ENCODE peak calls at places on chromosomes 3 and 15, in six cellular contexts. I is substantia nigra, G is HL-60, B is GM23248, W is fibroblast of lung, K is Panc1. X is an unnamed sample.

GRCh38 chr3:70970952-70971351 is 612.6 kb downstream of the FOXP1 start:
- DNase-seq in I (no peak), K (no peak), W (no peak), G (no peak), B (no peak), X (no peak)

GRCh38 chr3:156983559-156983958 is 157.4 kb downstream of the LEKR1 start:
- DNase-seq in W (no peak), B (no peak), K (no peak), I (no peak), G (no peak), X (no peak)

GRCh38 chr15:80159811-80160569 is 7.2 kb downstream of the FAH start:
- DNase-seq in B (peak), I (no peak), G (no peak), W (peak), K (no peak), X (no peak)

GRCh38 chr3:154862265-154862664 is 217.9 kb upstream of the MME start:
- DNase-seq in K (no peak), W (peak), I (no peak), B (peak), G (no peak), X (no peak)

GRCh38 chr15:97993310-97993738 is 32.8 kb downstream of the ARRDC4 start:
- DNase-seq in K (no peak), B (peak), I (no peak), G (no peak), W (peak), X (no peak)

GRCh38 chr3:7333125-7333524 is 472.2 kb downstream of the GRM7 start:
- DNase-seq in B (no peak), W (no peak), K (no peak), I (no peak), G (no peak), X (no peak)

GRCh38 chr15:34179257-34179656 is 30.6 kb downstream of the KATNBL1 start:
- DNase-seq in K (no peak), I (no peak), G (no peak), B (no peak), W (no peak), X (no peak)

GRCh38 chr3:72369681-72370080 is 478.6 kb downstream of the SHQ1 start:
- DNase-seq in W (no peak), K (no peak), I (no peak), B (no peak), G (no peak), X (no peak)

GRCh38 chr3:49700453-49701128 is 11.2 kb downstream of the RNF123 start:
- DNase-seq in W (no peak), G (no peak), I (no peak), K (no peak), B (no peak), X (no peak)

GRCh38 chr15:35481064-35481463 is 64.9 kb downstream of the DPH6 start:
- DNase-seq in G (no peak), K (no peak), I (no peak), W (no peak), B (no peak), X (no peak)

GRCh38 chr3:28476194-28476593 is 127.6 kb upstream of the AZI2 start:
- DNase-seq in G (no peak), I (no peak), W (peak), B (peak), K (no peak), X (no peak)

GRCh38 chr3:138355071-138355470 is 6.7 kb downstream of the MRAS start:
- DNase-seq in G (no peak), B (no peak), K (no peak), I (no peak), W (no peak), X (no peak)

GRCh38 chr3:159158213-159158612 is 356.4 kb downstream of the MFSD1 start:
- DNase-seq in W (peak), K (no peak), G (no peak), I (no peak), B (no peak), X (no peak)

GRCh38 chr3:105259505-105259904 is 107.2 kb upstream of the ALCAM start:
- DNase-seq in G (no peak), I (no peak), K (no peak), W (no peak), B (no peak), X (no peak)

GRCh38 chr3:32334675-32335074 is 57.0 kb upstream of the CMTM7 start:
- DNase-seq in I (no peak), W (no peak), G (no peak), B (no peak), K (no peak), X (no peak)

GRCh38 chr15:74122403-74123130 is 7.8 kb upstream of the ISLR2 start:
- DNase-seq in I (no peak), W (no peak), B (no peak), G (no peak), K (no peak), X (no peak)

GRCh38 chr15:89136818-89137772 is 48.8 kb downstream of the ABHD2 start:
- DNase-seq in I (no peak), B (peak), W (no peak), G (no peak), K (no peak), X (no peak)

GRCh38 chr3:18512007-18512406 is 86.9 kb upstream of the SATB1 start:
- DNase-seq in K (no peak), W (no peak), I (no peak), B (no peak), G (peak), X (no peak)

GRCh38 chr15:101521563-101521962 is 32.1 kb upstream of the PCSK6 start:
- DNase-seq in G (peak), W (no peak), I (no peak), K (no peak), B (no peak), X (no peak)

GRCh38 chr3:145780301-145780700 is 380.7 kb downstream of the PLOD2 start:
- DNase-seq in B (no peak), G (no peak), W (peak), K (no peak), I (no peak), X (no peak)

GRCh38 chr15:29917600-29918597 is 95.6 kb upstream of the TJP1 start:
- DNase-seq in W (peak), K (no peak), I (no peak), G (no peak), B (peak), X (no peak)
- H3K27ac ChIP-seq in W (no peak), K (no peak), I (no peak), G (no peak), B (no peak), X (peak)

GRCh38 chr3:48465531-48466378 is 19.2 kb downstream of the ATRIP start:
- DNase-seq in K (peak), W (peak), B (peak), G (peak), I (peak), X (peak)
- H3K27ac ChIP-seq in K (peak), W (peak), B (peak), G (peak), I (peak), X (peak)

GRCh38 chr15:99507732-99508571 is 57.8 kb upstream of the MEF2A start:
- DNase-seq in W (peak), B (peak), I (no peak), G (no peak), K (no peak), X (no peak)

GRCh38 chr15:99504071-99504822 is 61.5 kb upstream of the MEF2A start:
- DNase-seq in G (peak), I (no peak), K (no peak), B (no peak), W (no peak), X (no peak)

GRCh38 chr15:99507016-99507731 is 58.6 kb upstream of the MEF2A start:
- DNase-seq in K (no peak), G (no peak), B (peak), W (peak), I (no peak), X (no peak)

GRCh38 chr15:99504823-99505551 is 60.8 kb upstream of the MEF2A start:
- DNase-seq in G (no peak), B (peak), I (no peak), K (no peak), W (peak), X (no peak)

GRCh38 chr15:99506399-99506798 is 59.4 kb upstream of the MEF2A start:
- DNase-seq in G (no peak), K (no peak), W (no peak), B (no peak), I (no peak), X (no peak)
- H3K27ac ChIP-seq in G (no peak), K (no peak), W (no peak), B (no peak), I (no peak), X (no peak)

GRCh38 chr3:100613721-100614390 is 4.5 kb downstream of the ADGRG7 start:
- DNase-seq in W (no peak), G (no peak), K (no peak), B (no peak), I (no peak), X (no peak)

GRCh38 chr3:100609963-100610362 is 562 bp downstream of the ADGRG7 start:
- DNase-seq in G (no peak), B (no peak), W (no peak), I (no peak), K (no peak), X (no peak)

GRCh38 chr3:100611221-100611620 is 1.8 kb downstream of the ADGRG7 start:
- DNase-seq in K (no peak), B (no peak), G (no peak), W (no peak), I (no peak), X (no peak)

GRCh38 chr3:100615684-100616083 is 6.3 kb downstream of the ADGRG7 start:
- DNase-seq in B (peak), G (no peak), K (no peak), I (no peak), W (peak), X (no peak)

DNA sequence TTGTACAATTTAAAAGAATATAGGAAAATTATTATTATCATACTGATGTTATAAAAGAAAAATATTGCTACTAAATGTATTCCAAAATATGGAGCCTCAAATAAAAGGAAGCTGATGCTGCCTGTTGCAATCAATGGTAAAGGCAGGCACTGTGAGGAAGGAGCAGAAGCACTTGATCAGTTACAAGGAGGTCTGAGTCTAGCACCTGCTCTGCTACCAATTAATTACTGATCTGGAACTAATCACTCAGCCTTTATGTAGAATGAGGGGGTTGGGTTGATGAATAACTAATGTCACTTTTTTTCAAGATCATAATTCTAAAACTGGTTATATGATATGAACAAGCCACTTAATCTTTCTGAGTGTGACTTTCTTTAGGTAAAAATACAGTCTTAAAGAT is 5.5 kb downstream of the ADGRG7 start:
- DNase-seq in G (no peak), K (no peak), W (no peak), I (no peak), B (no peak), X (no peak)
- H3K27ac ChIP-seq in G (no peak), K (no peak), W (no peak), I (no peak), B (no peak), X (no peak)

DNA sequence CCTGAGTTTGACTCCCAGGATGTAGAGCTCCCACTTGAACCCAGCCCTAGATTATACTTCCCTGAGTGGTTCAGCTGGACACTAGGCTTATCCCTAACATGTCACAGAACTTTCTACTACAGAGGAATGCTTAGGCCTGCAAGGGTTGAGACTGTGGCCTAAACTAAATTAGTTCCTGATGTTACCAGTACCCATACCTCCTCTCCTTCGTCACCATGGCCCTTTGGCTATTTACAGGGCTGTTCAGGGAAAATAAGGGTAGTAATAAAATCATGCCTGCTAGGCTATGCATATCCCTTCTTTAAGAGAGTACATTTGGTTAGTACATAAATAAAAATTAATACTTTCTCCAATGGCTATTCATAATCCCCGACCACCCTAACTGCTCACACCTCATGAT is 356.4 kb upstream of the RASGRP1 start:
- DNase-seq in W (no peak), I (no peak), G (no peak), B (no peak), K (no peak), X (no peak)
- H3K27ac ChIP-seq in W (no peak), I (no peak), G (no peak), B (no peak), K (no peak), X (no peak)

GRCh38 chr3:30174357-30174756 is 432.0 kb upstream of the TGFBR2 start:
- DNase-seq in K (no peak), I (no peak), W (no peak), B (no peak), G (no peak), X (no peak)
- H3K27ac ChIP-seq in K (no peak), I (no peak), W (no peak), B (no peak), G (no peak), X (no peak)

DNA sequence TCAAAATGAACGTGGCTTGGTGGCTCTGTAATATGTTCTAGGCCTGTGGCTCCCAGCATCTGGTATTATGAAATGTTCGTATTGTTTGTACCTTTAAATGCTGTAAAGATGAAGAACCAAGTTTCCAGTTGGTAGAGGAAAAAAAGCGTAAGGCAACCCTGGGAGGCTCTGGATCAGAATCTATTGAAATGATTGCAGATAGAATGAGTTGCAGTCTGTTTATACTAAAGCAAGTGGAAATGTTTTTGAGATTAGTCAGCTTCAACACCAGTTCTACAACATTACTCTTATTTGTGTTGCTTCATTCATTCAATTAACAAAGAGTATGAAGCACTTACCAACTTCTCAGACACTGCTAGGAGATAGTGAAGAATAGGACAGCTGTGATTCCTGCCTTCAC is 5.3 kb downstream of the ARL6IP5 start:
- DNase-seq in K (no peak), I (no peak), G (no peak), W (peak), B (peak), X (no peak)
- H3K27ac ChIP-seq in K (no peak), I (peak), G (no peak), W (peak), B (peak), X (peak)